ENCODE peak calls at places on chromosomes 6 and 20, in six cellular contexts. O, B, I, V, U and G are unnamed samples.

GRCh38 chr20:38023181-38024085 is 9.8 kb downstream of the TTI1 start:
- DNase-seq in O (no peak), B (no peak), I (peak), V (no peak), U (no peak), G (no peak)

GRCh38 chr20:10076126-10077080 is 41.6 kb downstream of the ANKEF1 start:
- DNase-seq in O (no peak), B (no peak), I (peak), V (no peak), U (no peak), G (no peak)

GRCh38 chr6:110093981-110094380 is 85.5 kb downstream of the WASF1 start:
- DNase-seq in O (no peak), B (no peak), I (no peak), V (no peak), U (no peak), G (no peak)

GRCh38 chr6:5967594-5967993 is 39.1 kb downstream of the NRN1 start:
- DNase-seq in O (no peak), B (no peak), I (no peak), V (no peak), U (no peak), G (no peak)

GRCh38 chr6:56534680-56535419 is 107.8 kb downstream of the DST start:
- DNase-seq in O (no peak), B (no peak), I (no peak), V (no peak), U (no peak), G (no peak)

GRCh38 chr6:16762547-16763477 is 1.6 kb upstream of the ATXN1 start:
- DNase-seq in O (no peak), B (peak), I (peak), V (peak), U (peak), G (no peak)

GRCh38 chr20:33310327-33310899 is 27.4 kb downstream of the BPIFB1 start:
- DNase-seq in O (no peak), B (no peak), I (no peak), V (no peak), U (no peak), G (no peak)

GRCh38 chr20:21048841-21049273 is 57.3 kb downstream of the LINC00237 start:
- DNase-seq in O (no peak), B (peak), I (peak), V (peak), U (peak), G (no peak)

GRCh38 chr20:13205848-13206434 is 15.1 kb upstream of the ISM1 start:
- DNase-seq in O (no peak), B (no peak), I (no peak), V (no peak), U (no peak), G (no peak)

GRCh38 chr20:24118781-24119175 is 130.2 kb upstream of the GGTLC1 start:
- DNase-seq in O (no peak), B (peak), I (peak), V (no peak), U (no peak), G (no peak)

GRCh38 chr6:47621838-47622449 is 76.4 kb upstream of the ADGRF4 start:
- DNase-seq in O (no peak), B (no peak), I (no peak), V (no peak), U (no peak), G (no peak)

GRCh38 chr6:152701081-152701862 is 3.6 kb downstream of the MYCT1 start:
- DNase-seq in O (no peak), B (no peak), I (no peak), V (no peak), U (no peak), G (no peak)

GRCh38 chr20:31678389-31679356 is 41.0 kb downstream of the COX4I2 start:
- DNase-seq in O (no peak), B (no peak), I (no peak), V (peak), U (no peak), G (no peak)

GRCh38 chr20:34246126-34246626 is 5.0 kb downstream of the ASIP start:
- DNase-seq in O (no peak), B (no peak), I (no peak), V (no peak), U (no peak), G (no peak)

GRCh38 chr6:134235937-134236751 is 81.8 kb downstream of the SGK1 start:
- DNase-seq in O (peak), B (no peak), I (no peak), V (peak), U (no peak), G (no peak)

GRCh38 chr6:136547336-136547735 is 2.9 kb downstream of the MAP7 start:
- DNase-seq in O (no peak), B (peak), I (peak), V (peak), U (peak), G (peak)

GRCh38 chr6:69867075-69867911 is 937 bp downstream of the COL19A1 start:
- DNase-seq in O (no peak), B (peak), I (peak), V (peak), U (no peak), G (no peak)

GRCh38 chr6:33199687-33200233 is 705 bp downstream of the RXRB start:
- DNase-seq in O (peak), B (peak), I (peak), V (peak), U (peak), G (no peak)

DNA sequence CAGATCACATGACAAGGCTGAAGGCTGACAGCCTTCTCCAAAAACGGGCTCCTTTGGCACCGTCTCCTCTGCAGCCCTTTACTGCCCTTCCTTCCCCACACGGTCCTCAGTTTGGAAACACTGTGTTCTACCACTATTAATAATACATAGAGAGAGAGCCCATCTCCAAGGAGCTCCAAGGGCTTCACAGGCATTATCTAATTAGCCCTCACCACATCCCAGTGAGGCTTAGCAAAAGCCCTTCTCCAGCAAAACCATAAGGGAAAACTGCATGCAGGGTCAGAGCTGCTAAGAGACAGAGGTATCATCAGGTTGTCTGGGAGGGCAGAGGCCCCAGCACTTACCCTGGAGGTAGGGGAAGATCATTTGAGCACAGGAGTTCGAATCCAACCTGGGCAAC is 169.3 kb upstream of the JARID2 start:
- DNase-seq in O (no peak), B (no peak), I (no peak), V (no peak), U (no peak), G (no peak)
- TF ChIP-seq REST in O (no peak), B (no peak), I (no peak), V (no peak), U (no peak), G (no peak)

GRCh38 chr6:169623975-169624374 is 77.9 kb downstream of the WDR27 start:
- DNase-seq in O (no peak), B (no peak), I (no peak), V (no peak), U (no peak), G (no peak)
- TF ChIP-seq CTCF in O (no peak), B (no peak), I (no peak), V (no peak), U (no peak), G (no peak)

GRCh38 chr20:50096237-50096636 is 16.7 kb downstream of the UBE2V1 start:
- DNase-seq in O (no peak), B (no peak), I (no peak), V (no peak), U (no peak), G (no peak)

GRCh38 chr20:50098259-50098658 is 14.7 kb downstream of the UBE2V1 start:
- DNase-seq in O (no peak), B (no peak), I (no peak), V (peak), U (no peak), G (no peak)

GRCh38 chr20:50094522-50094921 is 18.4 kb downstream of the UBE2V1 start:
- DNase-seq in O (no peak), B (no peak), I (no peak), V (no peak), U (no peak), G (no peak)

GRCh38 chr20:50093240-50093639 is 19.7 kb downstream of the UBE2V1 start:
- DNase-seq in O (no peak), B (no peak), I (no peak), V (no peak), U (no peak), G (no peak)

DNA sequence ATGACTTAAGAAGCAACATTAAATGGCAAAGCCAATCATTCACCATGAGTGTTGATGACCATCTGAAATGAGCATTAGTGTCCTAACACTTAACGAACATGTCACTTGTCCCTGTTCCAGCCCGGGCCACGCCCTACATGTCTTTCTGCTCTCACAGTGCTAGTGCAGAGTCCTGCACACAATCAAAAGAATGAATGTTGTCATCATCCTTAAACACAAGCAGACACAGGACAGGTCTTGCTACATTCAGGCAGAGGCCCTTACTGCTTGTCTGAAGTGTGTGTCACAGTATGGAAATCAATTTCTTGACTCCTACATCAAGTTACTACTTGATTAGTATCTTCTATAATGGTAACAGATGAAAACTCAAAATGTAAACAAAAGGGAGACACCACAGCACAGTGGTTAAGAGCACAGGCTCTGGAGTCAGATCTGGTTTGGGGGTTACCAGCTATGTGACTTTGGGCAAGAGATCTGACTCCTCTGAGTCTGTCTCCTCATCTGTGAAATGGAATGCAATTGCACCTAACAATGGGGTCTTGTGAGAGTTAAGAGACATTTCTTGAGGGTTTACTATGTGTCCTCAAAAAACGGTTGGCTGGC is 17.4 kb downstream of the UBE2V1 start:
- DNase-seq in O (no peak), B (no peak), I (no peak), V (no peak), U (no peak), G (no peak)
- H3K27ac ChIP-seq in O (no peak), B (no peak), I (no peak), V (no peak), U (no peak), G (no peak)

DNA sequence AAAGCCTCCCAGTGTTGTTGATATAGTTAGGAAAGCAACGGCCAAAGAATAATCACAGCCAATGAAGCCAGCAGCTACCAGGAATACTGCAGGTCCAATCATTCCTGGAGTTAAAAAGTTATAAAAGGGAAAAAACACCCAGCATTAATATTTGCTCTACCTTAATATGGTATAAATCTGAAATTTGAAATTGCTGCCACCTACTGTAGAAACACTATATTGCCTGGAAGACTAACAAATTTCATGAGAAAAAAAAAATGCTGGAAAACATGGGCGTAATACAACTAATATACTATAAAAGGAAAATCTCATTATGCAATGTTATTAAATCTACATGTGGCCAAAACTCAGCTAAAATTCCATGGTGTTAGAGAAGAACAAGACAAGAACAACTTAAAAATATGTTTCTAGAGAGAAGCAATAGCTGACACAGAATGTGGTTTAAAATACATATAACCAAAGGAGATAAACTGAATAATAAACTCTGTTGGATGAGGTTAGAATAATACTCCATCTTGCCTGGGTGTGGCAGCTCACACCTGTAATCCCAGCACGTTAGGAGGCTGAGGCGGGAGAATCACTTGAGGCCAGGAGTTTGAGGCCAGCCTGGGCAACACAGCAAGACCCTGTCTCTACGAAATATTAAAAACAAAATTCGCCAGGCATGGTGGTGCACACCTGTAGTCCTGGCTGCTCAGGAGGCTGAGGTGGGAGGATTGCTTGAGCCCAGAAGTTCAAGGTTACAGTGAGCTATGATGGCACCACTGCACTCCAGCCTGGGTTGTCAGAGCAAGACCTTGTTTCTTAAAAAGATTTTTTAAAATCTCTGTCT is 43.1 kb downstream of the SLC17A5 start:
- DNase-seq in O (no peak), B (peak), I (peak), V (peak), U (peak), G (peak)
- TF ChIP-seq REST in O (no peak), B (no peak), I (no peak), V (no peak), U (no peak), G (no peak)

GRCh38 chr20:62900692-62901584 is 25.4 kb downstream of the DIDO1 start:
- DNase-seq in O (no peak), B (no peak), I (peak), V (peak), U (no peak), G (no peak)
- TF ChIP-seq CTCF in O (no peak), B (no peak), I (no peak), V (no peak), U (no peak), G (no peak)

DNA sequence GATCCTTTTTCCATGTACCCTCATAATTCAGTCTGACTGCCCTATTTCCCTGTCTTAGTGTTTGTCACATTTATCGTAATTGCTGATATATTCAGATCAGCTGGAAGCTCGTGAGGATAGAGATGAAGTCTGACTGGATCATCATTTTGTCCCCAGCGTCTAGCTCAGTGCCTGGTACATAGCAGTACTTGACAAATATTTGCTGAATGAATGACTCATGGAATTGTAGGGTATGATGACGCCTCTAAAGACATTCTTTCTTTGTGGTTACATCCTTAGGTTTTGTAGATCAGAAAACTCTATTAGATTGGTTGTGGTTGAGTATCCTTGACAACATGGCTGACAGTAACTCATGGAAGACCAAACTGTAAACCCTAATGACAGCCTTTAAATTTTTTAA is 68.9 kb downstream of the MTHFD1L start:
- DNase-seq in O (no peak), B (no peak), I (peak), V (no peak), U (no peak), G (no peak)
- H3K27ac ChIP-seq in O (no peak), B (no peak), I (peak), V (no peak), U (no peak), G (no peak)

GRCh38 chr6:149168968-149169367 is 148.5 kb upstream of the TAB2 start:
- DNase-seq in O (no peak), B (no peak), I (no peak), V (no peak), U (no peak), G (no peak)
- TF ChIP-seq REST in O (no peak), B (no peak), I (no peak), V (no peak), U (no peak), G (no peak)

GRCh38 chr6:90286884-90287488 is 9.7 kb downstream of the BACH2 start:
- DNase-seq in O (no peak), B (peak), I (peak), V (peak), U (peak), G (no peak)
- TF ChIP-seq CTCF in O (peak), B (peak), I (peak), V (peak), U (peak), G (peak)

DNA sequence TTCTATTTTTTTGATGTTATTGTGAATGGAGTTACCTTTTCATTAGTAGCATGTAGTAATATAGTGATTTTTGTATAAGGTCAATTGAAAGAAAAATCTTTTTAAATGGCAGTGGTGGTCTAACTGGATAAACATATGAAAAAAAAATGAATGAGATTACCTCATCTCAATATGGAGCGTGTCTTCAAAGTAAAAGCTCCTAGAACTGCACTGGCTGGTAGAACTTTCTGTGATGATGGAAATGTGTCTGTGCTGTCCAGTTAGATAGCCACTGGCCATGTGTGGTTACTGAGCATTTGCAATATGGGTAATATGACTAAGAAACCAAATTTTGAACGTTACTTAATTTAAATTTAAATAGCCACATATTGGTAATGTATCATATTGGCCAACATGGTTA is 44.1 kb downstream of the MRAP2 start:
- DNase-seq in O (no peak), B (no peak), I (no peak), V (no peak), U (no peak), G (no peak)
- H3K27ac ChIP-seq in O (no peak), B (no peak), I (no peak), V (no peak), U (no peak), G (no peak)

GRCh38 chr6:127303917-127304316 is 37.3 kb downstream of the RNF146 start:
- DNase-seq in O (no peak), B (no peak), I (no peak), V (no peak), U (no peak), G (no peak)

GRCh38 chr6:127301199-127301700 is 34.6 kb downstream of the RNF146 start:
- DNase-seq in O (no peak), B (no peak), I (no peak), V (no peak), U (no peak), G (no peak)

GRCh38 chr6:127305741-127306140 is 37.7 kb downstream of the ECHDC1 start:
- DNase-seq in O (no peak), B (no peak), I (no peak), V (no peak), U (no peak), G (no peak)

GRCh38 chr6:127300411-127300810 is 33.7 kb downstream of the RNF146 start:
- DNase-seq in O (no peak), B (no peak), I (peak), V (no peak), U (no peak), G (peak)

DNA sequence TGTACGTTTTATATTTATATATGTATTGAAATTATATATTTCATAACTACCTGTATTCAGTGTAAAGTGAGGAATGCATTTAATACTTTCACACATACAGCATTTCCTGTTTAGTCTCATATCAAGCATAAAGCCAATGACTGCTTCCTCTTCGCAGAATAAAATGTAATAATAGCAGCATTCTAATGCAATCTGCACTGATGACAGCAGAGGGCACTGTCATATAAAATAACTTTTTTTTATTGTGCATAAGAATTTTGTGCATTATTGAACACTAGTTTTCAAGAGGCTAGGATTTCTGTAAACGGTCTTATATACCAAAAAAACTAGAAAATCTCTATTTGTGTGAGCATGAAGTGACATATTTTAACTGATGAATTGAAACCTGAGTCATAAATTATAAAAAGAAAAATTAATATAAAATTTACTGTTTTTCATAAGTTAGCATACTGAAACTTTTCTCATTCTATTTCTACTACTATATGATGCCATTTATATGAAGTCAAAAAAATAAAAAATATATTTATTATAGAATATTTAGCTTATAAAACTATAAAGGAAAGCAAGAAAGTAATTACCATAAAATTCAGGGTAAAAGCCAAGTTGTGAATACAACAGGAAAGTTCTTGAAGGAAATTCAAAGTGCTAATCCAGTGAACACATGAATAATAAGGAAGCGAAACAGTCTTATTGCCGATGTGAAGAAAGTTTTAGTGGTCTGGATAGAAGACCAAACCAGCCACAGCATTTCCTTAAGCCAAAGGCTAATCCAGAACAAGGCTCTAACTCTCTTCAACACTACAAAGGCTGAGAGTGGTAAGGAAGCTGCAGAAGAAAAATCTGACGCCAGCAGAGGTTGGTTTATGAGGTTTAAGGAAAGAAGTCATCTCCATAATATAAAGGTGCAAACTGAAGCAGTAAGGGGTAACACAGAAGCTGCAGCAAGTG is 36.3 kb downstream of the RNF146 start:
- DNase-seq in O (peak), B (peak), I (peak), V (peak), U (peak), G (peak)
- TF ChIP-seq REST in O (no peak), B (no peak), I (no peak), V (no peak), U (no peak), G (no peak)